ENCODE peak calls at places on chromosomes 12 and 14, in six cellular contexts. U is spleen, V is body of pancreas, B is A549, G is transverse colon, I is esophagus squamous epithelium. X is an unnamed sample.
A peak's percentile ranks its signal among the peaks of the same experiment; 100 is the strongest.

GRCh38 chr12:88893801-88894200 is 313.5 kb upstream of the KITLG start:
- DNase-seq in U (no peak), V (no peak), B (no peak), G (no peak), I (no peak), X (no peak)

GRCh38 chr14:69553221-69553620 is 21.4 kb downstream of the CCDC177 start:
- DNase-seq in U (no peak), V (no peak), B (peak; percentile 81), G (no peak), I (no peak), X (no peak)

GRCh38 chr12:6821674-6822433 is at the start of gene GPR162:
- DNase-seq in U (no peak), V (peak; percentile 57), B (peak; percentile 43), G (peak; percentile 48), I (no peak), X (peak; percentile 54)

GRCh38 chr12:87678453-87678852 is 350.7 kb downstream of the C12orf50 start:
- DNase-seq in U (no peak), V (no peak), B (peak; percentile 42), G (no peak), I (no peak), X (no peak)

GRCh38 chr14:96129128-96129736 is 75.4 kb upstream of the BDKRB2 start:
- DNase-seq in U (no peak), V (no peak), B (no peak), G (no peak), I (no peak), X (no peak)

GRCh38 chr14:62943202-62943601 is 102.1 kb downstream of the KCNH5 start:
- DNase-seq in U (no peak), V (no peak), B (no peak), G (no peak), I (no peak), X (no peak)

GRCh38 chr14:83779266-83779665 is 1750.7 kb upstream of the FLRT2 start:
- DNase-seq in U (no peak), V (no peak), B (no peak), G (no peak), I (no peak), X (no peak)

GRCh38 chr12:30796891-30797371 is 42.2 kb upstream of the CAPRIN2 start:
- DNase-seq in U (no peak), V (no peak), B (peak; percentile 29), G (no peak), I (no peak), X (no peak)

GRCh38 chr12:52867636-52868035 is 18.8 kb upstream of the KRT78 start:
- DNase-seq in U (no peak), V (no peak), B (peak; percentile 76), G (peak; percentile 74), I (no peak), X (no peak)

GRCh38 chr12:56897844-56898341 is 36.3 kb downstream of the SDR9C7 start:
- DNase-seq in U (no peak), V (no peak), B (no peak), G (no peak), I (no peak), X (no peak)

GRCh38 chr12:109677323-109677722 is 36.3 kb upstream of the FAM222A start:
- DNase-seq in U (peak; percentile 21), V (no peak), B (no peak), G (no peak), I (no peak), X (no peak)

GRCh38 chr12:50017047-50017446 is 8.2 kb downstream of the RACGAP1 start:
- DNase-seq in U (no peak), V (peak; percentile 58), B (no peak), G (peak; percentile 47), I (no peak), X (peak; percentile 59)

GRCh38 chr14:61812347-61813100 is 50.3 kb downstream of the SNAPC1 start:
- DNase-seq in U (no peak), V (no peak), B (no peak), G (no peak), I (no peak), X (no peak)

GRCh38 chr12:67394600-67394999 is 125.4 kb downstream of the CAND1 start:
- DNase-seq in U (no peak), V (peak; percentile 72), B (no peak), G (no peak), I (no peak), X (peak; percentile 24)

GRCh38 chr12:29073631-29074239 is 75.3 kb upstream of the FAR2 start:
- DNase-seq in U (no peak), V (no peak), B (peak; percentile 51), G (no peak), I (no peak), X (no peak)

GRCh38 chr12:118034429-118035193 is 18.1 kb downstream of the RFC5 start:
- DNase-seq in U (no peak), V (peak; percentile 22), B (peak; percentile 73), G (peak; percentile 25), I (no peak), X (no peak)

GRCh38 chr12:118032188-118032587 is 15.7 kb downstream of the RFC5 start:
- DNase-seq in U (no peak), V (no peak), B (no peak), G (no peak), I (no peak), X (no peak)

GRCh38 chr12:118035194-118036041 is 18.9 kb downstream of the RFC5 start:
- DNase-seq in U (no peak), V (no peak), B (peak; percentile 62), G (peak; percentile 16), I (no peak), X (no peak)

GRCh38 chr12:118033331-118033730 is 16.8 kb downstream of the RFC5 start:
- DNase-seq in U (no peak), V (no peak), B (no peak), G (no peak), I (no peak), X (no peak)

GRCh38 chr12:118033902-118034301 is 17.4 kb downstream of the RFC5 start:
- DNase-seq in U (no peak), V (no peak), B (no peak), G (no peak), I (no peak), X (no peak)
- TF ChIP-seq POLR2A in U (no peak), V (no peak), B (no peak), G (no peak), I (no peak), X (no peak)

GRCh38 chr12:3752741-3753486 is at the start of gene CRACR2A:
- DNase-seq in U (peak; percentile 98), V (peak; percentile 68), B (peak; percentile 68), G (peak; percentile 84), I (no peak), X (peak; percentile 68)
- TF ChIP-seq POLR2A in U (no peak), V (peak; percentile 21), B (no peak), G (peak; percentile 30), I (peak; percentile 8), X (no peak)

DNA sequence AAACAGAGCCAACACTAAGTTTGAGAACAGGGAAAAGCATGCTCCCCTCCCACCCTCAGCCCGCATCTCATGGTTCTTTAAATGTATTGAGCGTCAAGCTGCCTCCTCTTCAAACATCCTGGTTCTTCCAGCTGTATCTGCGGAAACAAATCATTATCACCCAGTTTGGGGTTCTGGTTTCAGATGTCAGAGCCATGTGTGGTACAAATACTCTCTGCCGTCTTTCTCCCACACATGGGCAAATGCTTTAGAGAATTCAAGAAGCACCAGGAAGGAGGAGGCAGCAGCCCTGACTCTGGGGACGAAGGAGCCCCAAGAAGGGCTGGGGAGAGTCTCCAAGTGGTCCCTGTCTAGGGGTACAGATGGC is 29.2 kb downstream of the JDP2 start:
- DNase-seq in U (no peak), V (no peak), B (no peak), G (no peak), I (no peak), X (no peak)
- TF ChIP-seq POLR2A in U (no peak), V (no peak), B (no peak), G (no peak), I (no peak), X (no peak)

GRCh38 chr12:133083345-133083744 is 2.6 kb downstream of the ZNF140 start:
- DNase-seq in U (no peak), V (no peak), B (no peak), G (no peak), I (no peak), X (no peak)

GRCh38 chr12:133081408-133081806 is 684 bp downstream of the ZNF140 start:
- DNase-seq in U (peak; percentile 73), V (peak; percentile 13), B (no peak), G (peak; percentile 9), I (no peak), X (peak; percentile 60)

GRCh38 chr12:133080051-133080618 is 588 bp upstream of the ZNF140 start:
- DNase-seq in U (peak; percentile 98), V (peak; percentile 99), B (peak; percentile 99), G (peak; percentile 98), I (peak; percentile 96), X (peak; percentile 98)

GRCh38 chr12:133080619-133081407 is at the start of gene ZNF140:
- DNase-seq in U (peak; percentile 99), V (peak; percentile 97), B (peak; percentile 98), G (peak; percentile 96), I (peak; percentile 90), X (peak; percentile 94)
- TF ChIP-seq POLR2A in U (no peak), V (peak; percentile 77), B (peak; percentile 52), G (peak; percentile 69), I (peak; percentile 60), X (peak; percentile 74)

DNA sequence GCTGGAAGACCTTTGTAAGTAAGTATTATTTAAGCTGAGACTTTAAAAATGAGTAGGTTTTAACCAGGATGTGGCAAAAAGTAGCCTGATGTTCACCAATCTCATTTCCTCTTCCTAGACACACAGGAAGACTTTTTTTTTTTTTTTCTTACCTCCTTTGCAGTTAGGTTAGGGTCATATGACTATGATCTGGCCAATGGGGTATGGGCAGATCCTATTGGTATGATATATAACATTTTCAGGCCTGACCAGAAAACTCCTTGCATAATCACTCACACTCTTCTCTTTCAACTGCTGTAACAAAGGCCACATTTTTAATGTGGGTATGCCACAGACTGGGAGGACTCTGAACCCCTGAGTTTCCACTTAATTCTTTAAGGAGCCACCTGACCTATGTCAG is 2.7 kb upstream of the RPS6KA5 start:
- DNase-seq in U (no peak), V (no peak), B (peak; percentile 29), G (no peak), I (no peak), X (no peak)
- TF ChIP-seq POLR2A in U (no peak), V (no peak), B (no peak), G (no peak), I (no peak), X (no peak)

GRCh38 chr14:103334644-103335603 is 887 bp downstream of the EIF5 start:
- DNase-seq in U (peak; percentile 95), V (peak; percentile 79), B (peak; percentile 37), G (peak; percentile 84), I (peak; percentile 27), X (peak; percentile 84)
- TF ChIP-seq POLR2A in U (no peak), V (peak; percentile 50), B (no peak), G (peak; percentile 37), I (peak; percentile 37), X (no peak)